ENCODE peak calls at places on chromosome 12, in four cellular contexts. M, L, T and W are unnamed samples.

GRCh38 chr12:31471823-31472222 is 119.1 kb downstream of the DENND5B start:
- DNase-seq in M (no peak), L (no peak), T (no peak), W (no peak)

GRCh38 chr12:63967781-63968180 is 123.3 kb downstream of the SRGAP1 start:
- DNase-seq in M (peak; percentile 22), L (no peak), T (no peak), W (no peak)

GRCh38 chr12:53887881-53888280 is 50.8 kb upstream of the HOXC13 start:
- DNase-seq in M (no peak), L (no peak), T (no peak), W (no peak)

GRCh38 chr12:92503977-92504966 is 198.5 kb upstream of the PLEKHG7 start:
- DNase-seq in M (no peak), L (no peak), T (peak; percentile 5), W (no peak)

GRCh38 chr12:55912908-55913307 is 14.8 kb downstream of the PYM1 start:
- DNase-seq in M (no peak), L (no peak), T (no peak), W (no peak)

GRCh38 chr12:42590324-42590934 is 883 bp upstream of the PRICKLE1 start:
- DNase-seq in M (no peak), L (peak; percentile 18), T (peak; percentile 33), W (peak; percentile 51)

GRCh38 chr12:57838594-57839302 is 7.8 kb downstream of the CTDSP2 start:
- DNase-seq in M (peak; percentile 39), L (no peak), T (no peak), W (no peak)

GRCh38 chr12:104555650-104556049 is 98.9 kb downstream of the CHST11 start:
- DNase-seq in M (no peak), L (no peak), T (no peak), W (no peak)

GRCh38 chr12:102629262-102629888 is 149.0 kb upstream of the IGF1 start:
- DNase-seq in M (peak; percentile 45), L (no peak), T (peak; percentile 10), W (no peak)

GRCh38 chr12:16165506-16165905 is 112.0 kb downstream of the SLC15A5 start:
- DNase-seq in M (peak; percentile 47), L (peak; percentile 54), T (peak; percentile 40), W (peak; percentile 39)

GRCh38 chr12:3362751-3363150 is 128.3 kb upstream of the PRMT8 start:
- DNase-seq in M (no peak), L (no peak), T (no peak), W (peak; percentile 18)

GRCh38 chr12:71567562-71567961 is 96.1 kb downstream of the ZFC3H1 start:
- DNase-seq in M (no peak), L (no peak), T (no peak), W (no peak)

GRCh38 chr12:82326905-82327503 is 31.2 kb downstream of the CCDC59 start:
- DNase-seq in M (peak; percentile 28), L (no peak), T (peak; percentile 33), W (no peak)

GRCh38 chr12:132170094-132170636 is 25.9 kb downstream of the NOC4L start:
- DNase-seq in M (peak; percentile 75), L (no peak), T (peak; percentile 51), W (no peak)

GRCh38 chr12:3421599-3421998 is 69.4 kb upstream of the PRMT8 start:
- DNase-seq in M (no peak), L (no peak), T (no peak), W (peak; percentile 70)

GRCh38 chr12:56522486-56523193 is 1.0 kb downstream of the RBMS2 start:
- DNase-seq in M (peak; percentile 13), L (peak; percentile 6), T (peak; percentile 55), W (no peak)

GRCh38 chr12:2652011-2652400 is 142.8 kb upstream of the FKBP4 start:
- DNase-seq in M (no peak), L (no peak), T (no peak), W (no peak)

GRCh38 chr12:89574736-89575208 is 48.9 kb upstream of the POC1B start:
- DNase-seq in M (peak; percentile 75), L (peak; percentile 9), T (peak; percentile 79), W (no peak)

GRCh38 chr12:62600038-62600437 is 133.4 kb downstream of the MON2 start:
- DNase-seq in M (no peak), L (no peak), T (peak; percentile 30), W (no peak)

GRCh38 chr12:114694436-114695304 is 10.7 kb upstream of the TBX3 start:
- DNase-seq in M (no peak), L (no peak), T (no peak), W (no peak)
- H3K79me1 ChIP-seq in M (peaks cover 6% of the 10 kb centered on the region), L (no peaks in the 10 kb centered on the region), T (no peaks in the 10 kb centered on the region), W (no peaks in the 10 kb centered on the region)

GRCh38 chr12:84276215-84276614 is 636.4 kb downstream of the SLC6A15 start:
- DNase-seq in M (peak; percentile 0), L (no peak), T (no peak), W (no peak)
- H2AFZ ChIP-seq in M (peak overlapping the region; percentile 21), L (no peak overlapping the region), T (no peak overlapping the region), W (no peak overlapping the region)

GRCh38 chr12:129821964-129822363 is 81.9 kb downstream of the TMEM132D start:
- DNase-seq in M (no peak), L (no peak), T (no peak), W (no peak)
- H4K91ac ChIP-seq in M (no peak overlapping the region), L (no peak overlapping the region), T (no peak overlapping the region), W (no peak overlapping the region)

GRCh38 chr12:108623577-108623976 is 10.1 kb downstream of the SELPLG start:
- DNase-seq in M (no peak), L (no peak), T (no peak), W (no peak)
- H3K79me1 ChIP-seq in M (no peaks in the 10 kb centered on the region), L (no peaks in the 10 kb centered on the region), T (no peaks in the 10 kb centered on the region), W (no peaks in the 10 kb centered on the region)

DNA sequence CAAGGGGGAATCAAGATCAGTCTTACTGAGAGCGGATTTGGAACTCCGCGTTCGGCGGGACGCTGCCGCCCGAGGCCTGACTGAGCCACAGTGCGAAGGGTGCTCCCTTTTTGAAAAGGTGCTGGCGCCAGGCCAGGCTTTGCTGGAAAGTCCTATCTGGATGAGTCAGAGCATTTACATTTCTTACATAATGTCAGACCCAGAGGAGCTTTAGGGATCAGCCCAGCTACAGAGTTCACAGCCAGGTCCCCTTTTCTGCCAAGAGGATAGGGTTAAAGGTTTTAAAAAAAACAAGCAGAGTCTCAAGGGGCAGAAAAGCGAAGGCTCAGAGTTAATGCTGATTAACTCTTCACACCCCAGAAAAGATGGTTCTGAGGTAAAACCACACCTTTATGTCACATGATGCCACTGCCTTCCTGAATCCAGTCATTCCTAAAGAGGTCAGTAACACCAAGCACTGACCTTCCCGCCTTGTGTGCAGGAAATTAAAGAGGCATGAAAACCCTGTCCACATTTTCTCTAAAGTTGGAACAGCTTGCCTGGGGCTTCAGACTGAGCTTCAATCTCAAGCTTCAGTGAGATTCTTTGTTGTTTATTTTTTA is 11.7 kb upstream of the FBXL14 start:
- DNase-seq in M (peak; percentile 84), L (no peak), T (peak; percentile 83), W (peak; percentile 70)
- H2AFZ ChIP-seq in M (peak overlapping the region; percentile 72), L (peak overlapping the region; percentile 62), T (no peak overlapping the region), W (no peak overlapping the region)

GRCh38 chr12:46574853-46575252 is 202.3 kb upstream of the SLC38A2 start:
- DNase-seq in M (no peak), L (no peak), T (no peak), W (no peak)

GRCh38 chr12:46580445-46580844 is 207.9 kb upstream of the SLC38A2 start:
- DNase-seq in M (no peak), L (no peak), T (no peak), W (no peak)

GRCh38 chr12:46579474-46579873 is 206.9 kb upstream of the SLC38A2 start:
- DNase-seq in M (no peak), L (no peak), T (peak; percentile 18), W (no peak)

GRCh38 chr12:46578190-46578982 is 205.8 kb upstream of the SLC38A2 start:
- DNase-seq in M (no peak), L (no peak), T (no peak), W (no peak)

DNA sequence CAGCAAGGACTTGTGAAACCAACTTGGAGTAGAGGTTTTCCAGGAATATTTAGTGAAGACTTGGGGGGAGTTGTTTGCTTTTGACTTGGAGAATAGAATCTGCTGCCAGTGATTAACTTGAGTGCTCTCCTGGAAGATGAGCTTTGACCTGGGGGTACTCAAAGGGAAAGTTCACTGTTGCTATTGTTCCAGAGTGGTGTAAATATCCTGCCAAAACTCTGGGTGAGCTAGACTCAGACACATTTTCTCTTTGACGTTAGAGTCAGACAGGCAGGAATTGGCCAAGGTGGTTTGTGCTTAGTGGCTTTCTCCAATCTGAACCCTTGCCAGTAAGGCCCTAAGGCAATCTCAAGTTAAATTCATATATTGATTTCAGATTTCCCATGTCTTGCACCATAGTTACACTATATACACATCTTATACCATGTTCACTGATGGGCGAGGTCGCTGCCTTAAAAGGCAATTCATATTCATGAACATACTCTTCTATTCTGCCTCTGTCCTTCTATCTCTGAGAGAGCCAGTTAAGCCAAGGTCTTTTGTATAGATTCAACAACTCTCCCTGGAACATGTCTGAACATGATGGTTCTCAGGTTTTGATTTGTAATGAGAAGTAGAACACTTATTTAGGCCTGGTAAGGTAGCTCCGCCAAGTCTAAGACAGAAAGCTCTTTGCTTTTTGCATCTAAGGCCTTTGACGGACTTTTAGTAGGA is 204.6 kb upstream of the SLC38A2 start:
- DNase-seq in M (no peak), L (no peak), T (no peak), W (no peak)
- H4K91ac ChIP-seq in M (no peak overlapping the region), L (no peak overlapping the region), T (no peak overlapping the region), W (no peak overlapping the region)

DNA sequence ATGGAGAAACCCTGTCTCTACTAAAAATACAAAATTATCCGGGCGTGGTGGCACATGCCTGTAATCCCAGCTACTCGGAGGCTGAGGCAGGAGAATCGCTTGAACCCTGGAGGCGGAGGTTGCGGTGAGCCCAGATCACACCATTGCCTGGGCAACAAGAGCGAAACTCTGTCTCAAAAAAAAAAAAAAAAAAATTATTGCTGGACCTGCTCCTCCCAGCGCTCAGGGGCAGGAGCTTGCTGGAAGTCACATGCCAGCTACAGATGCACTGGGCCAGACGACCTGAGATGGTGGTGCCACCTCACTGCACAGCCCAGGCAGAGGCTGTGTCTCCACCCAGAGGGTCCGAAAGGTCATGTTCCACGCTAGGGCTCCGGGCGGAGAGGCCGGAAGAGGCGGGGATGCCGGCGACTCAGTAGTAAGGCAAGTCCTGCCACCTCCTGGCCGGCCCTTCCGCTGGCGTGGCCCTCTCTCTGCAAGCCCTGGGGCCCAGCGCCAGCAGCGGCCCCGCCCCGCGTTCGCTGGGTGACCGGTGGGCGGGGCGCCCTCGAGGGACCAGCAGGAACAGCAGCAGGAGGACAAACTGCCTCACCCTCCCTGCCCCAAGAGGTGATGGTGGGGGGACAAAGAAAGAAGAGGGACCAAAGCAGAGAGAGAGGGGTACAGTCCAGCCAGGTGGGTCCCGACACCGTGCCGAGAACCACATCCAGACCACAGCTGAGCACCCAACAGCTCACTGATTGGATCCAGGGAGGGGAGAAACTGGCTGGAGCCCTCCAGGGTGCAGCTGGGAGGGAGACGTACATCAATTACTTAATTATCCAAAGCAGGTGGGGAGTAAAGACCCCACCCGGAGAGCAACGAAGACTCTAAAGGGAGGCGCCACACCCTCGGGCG is 3.6 kb upstream of the RHOF start:
- DNase-seq in M (peak; percentile 83), L (peak; percentile 71), T (peak; percentile 92), W (peak; percentile 98)
- H3K79me1 ChIP-seq in M (peaks cover 6% of the 10 kb centered on the region), L (peaks cover 14% of the 10 kb centered on the region), T (peaks cover 12% of the 10 kb centered on the region), W (no peaks in the 10 kb centered on the region)